ENCODE peak calls at places on chromosomes 12 and 14, in five cellular contexts. G is Peyer's patch, E is H54, A is NCI-H1105, P is NCI-H345. Z is an unnamed sample.

GRCh38 chr12:121061831-121062230 is 22.8 kb upstream of the OASL start:
- DNase-seq in G (no peak), E (no peak), A (no peak), P (no peak), Z (no peak)

GRCh38 chr14:70920608-70921007 is 13.3 kb downstream of the PCNX1 start:
- DNase-seq in G (no peak), E (no peak), A (no peak), P (no peak), Z (no peak)

GRCh38 chr14:30223385-30223785 is 295.7 kb upstream of the PRKD1 start:
- DNase-seq in G (no peak), E (peak; percentile 26), A (peak; percentile 69), P (no peak), Z (peak; percentile 73)

GRCh38 chr14:99462211-99462610 is 18.4 kb downstream of the SETD3 start:
- DNase-seq in G (no peak), E (no peak), A (no peak), P (no peak), Z (no peak)

GRCh38 chr14:94673071-94673470 is 60.9 kb downstream of the SERPINA3 start:
- DNase-seq in G (no peak), E (no peak), A (no peak), P (no peak), Z (peak; percentile 13)

GRCh38 chr14:55731881-55732498 is 152.0 kb downstream of the KTN1 start:
- DNase-seq in G (peak; percentile 26), E (no peak), A (no peak), P (peak; percentile 29), Z (no peak)

GRCh38 chr12:13566286-13566685 is 369.8 kb downstream of the EMP1 start:
- DNase-seq in G (no peak), E (no peak), A (no peak), P (no peak), Z (no peak)

GRCh38 chr14:97994020-97994531 is 1196.9 kb downstream of the VRK1 start:
- DNase-seq in G (peak; percentile 19), E (no peak), A (no peak), P (no peak), Z (no peak)

GRCh38 chr12:119448737-119449136 is 114.2 kb downstream of the CCDC60 start:
- DNase-seq in G (no peak), E (no peak), A (peak; percentile 50), P (no peak), Z (no peak)

GRCh38 chr12:3933074-3933818 is 60.0 kb upstream of the PARP11 start:
- DNase-seq in G (no peak), E (no peak), A (no peak), P (no peak), Z (no peak)

GRCh38 chr14:25246751-25247150 is 196.8 kb upstream of the STXBP6 start:
- DNase-seq in G (no peak), E (no peak), A (no peak), P (no peak), Z (no peak)

GRCh38 chr12:3173912-3174311 is 96.7 kb downstream of the TSPAN9 start:
- DNase-seq in G (no peak), E (no peak), A (no peak), P (no peak), Z (no peak)

GRCh38 chr12:39467432-39467870 is 24.5 kb upstream of the KIF21A start:
- DNase-seq in G (no peak), E (no peak), A (no peak), P (no peak), Z (no peak)

GRCh38 chr12:100128509-100128908 is 14.2 kb downstream of the BLTP3B start:
- DNase-seq in G (no peak), E (peak; percentile 16), A (no peak), P (no peak), Z (no peak)

GRCh38 chr12:82609234-82609914 is 77.3 kb upstream of the TMTC2 start:
- DNase-seq in G (no peak), E (no peak), A (no peak), P (no peak), Z (no peak)

GRCh38 chr12:15152864-15153263 is 68.4 kb downstream of the RERG start:
- DNase-seq in G (no peak), E (no peak), A (no peak), P (no peak), Z (no peak)

GRCh38 chr12:115849262-115849943 is 428.1 kb downstream of the MED13L start:
- DNase-seq in G (no peak), E (no peak), A (no peak), P (no peak), Z (no peak)

GRCh38 chr14:32933943-32934890 is 4.5 kb upstream of the NPAS3 start:
- DNase-seq in G (no peak), E (peak; percentile 81), A (peak; percentile 46), P (peak; percentile 71), Z (no peak)

GRCh38 chr14:57480044-57480443 is 13.6 kb downstream of the CCDC198 start:
- DNase-seq in G (no peak), E (no peak), A (no peak), P (no peak), Z (no peak)

GRCh38 chr12:132558861-132559623 is 51.3 kb downstream of the LRCOL1 start:
- DNase-seq in G (peak; percentile 80), E (no peak), A (no peak), P (no peak), Z (no peak)

GRCh38 chr12:49588761-49589516 is 16.5 kb downstream of the FAM186B start:
- DNase-seq in G (no peak), E (no peak), A (no peak), P (no peak), Z (no peak)

GRCh38 chr14:23555882-23556699 is at the start of gene THTPA:
- DNase-seq in G (peak; percentile 96), E (peak; percentile 84), A (peak; percentile 80), P (peak; percentile 93), Z (peak; percentile 98)

Z was measured in upper lobe of right lung.